ENCODE peak calls at places on chromosomes 13 and 19, in nine cellular contexts. One of them, this sample, is unnamed.

GRCh38 chr13:89969996-89970709 is 1377.3 kb upstream of the MIR17HG start:
- DNase-seq in epithelial cell of prostate: no peak
- DNase-seq in fibroblast of mammary gland: peak; percentile 0
- DNase-seq in progenitor cell of endocrine pancreas: no peak
- DNase-seq in fibroblast of pulmonary artery: peak; percentile 3
- DNase-seq in HFFc6: no peak
- DNase-seq in T-cell: no peak
- DNase-seq in GM12891: no peak
- DNase-seq in stimulated activated CD4-positive, alpha-beta T cell treated with anti-CD3 and anti-CD28 coated beads, TNF-alpha, amount 100 ng/mL, for 4 hours: no peak
- DNase-seq in this sample: no peak

GRCh38 chr19:1284293-1284978 is 1.2 kb upstream of the EFNA2 start:
- DNase-seq in HFFc6: no peak
- DNase-seq in epithelial cell of prostate: no peak
- DNase-seq in fibroblast of mammary gland: no peak
- DNase-seq in stimulated activated CD4-positive, alpha-beta T cell treated with anti-CD3 and anti-CD28 coated beads, TNF-alpha, amount 100 ng/mL, for 4 hours: no peak
- DNase-seq in progenitor cell of endocrine pancreas: no peak
- DNase-seq in fibroblast of pulmonary artery: no peak
- DNase-seq in T-cell: no peak
- DNase-seq in GM12891: no peak
- DNase-seq in this sample: no peak

GRCh38 chr13:51068501-51068900 is 42.6 kb downstream of the C13orf42 start:
- DNase-seq in progenitor cell of endocrine pancreas: no peak
- DNase-seq in HFFc6: no peak
- DNase-seq in fibroblast of mammary gland: no peak
- DNase-seq in stimulated activated CD4-positive, alpha-beta T cell treated with anti-CD3 and anti-CD28 coated beads, TNF-alpha, amount 100 ng/mL, for 4 hours: no peak
- DNase-seq in epithelial cell of prostate: no peak
- DNase-seq in T-cell: no peak
- DNase-seq in GM12891: no peak
- DNase-seq in fibroblast of pulmonary artery: no peak
- DNase-seq in this sample: no peak

GRCh38 chr19:28184997-28185396 is 1028.0 kb downstream of the UQCRFS1 start:
- DNase-seq in GM12891: no peak
- DNase-seq in epithelial cell of prostate: no peak
- DNase-seq in fibroblast of mammary gland: peak; percentile 40
- DNase-seq in fibroblast of pulmonary artery: no peak
- DNase-seq in stimulated activated CD4-positive, alpha-beta T cell treated with anti-CD3 and anti-CD28 coated beads, TNF-alpha, amount 100 ng/mL, for 4 hours: no peak
- DNase-seq in T-cell: no peak
- DNase-seq in progenitor cell of endocrine pancreas: no peak
- DNase-seq in HFFc6: no peak
- DNase-seq in this sample: no peak

GRCh38 chr19:49864890-49865289 is 2.5 kb downstream of the PNKP start:
- DNase-seq in GM12891: no peak
- DNase-seq in T-cell: no peak
- DNase-seq in fibroblast of pulmonary artery: no peak
- DNase-seq in epithelial cell of prostate: no peak
- DNase-seq in stimulated activated CD4-positive, alpha-beta T cell treated with anti-CD3 and anti-CD28 coated beads, TNF-alpha, amount 100 ng/mL, for 4 hours: no peak
- DNase-seq in HFFc6: no peak
- DNase-seq in progenitor cell of endocrine pancreas: no peak
- DNase-seq in fibroblast of mammary gland: no peak
- DNase-seq in this sample: no peak

GRCh38 chr13:52738719-52739467 is 727 bp downstream of the CNMD start:
- DNase-seq in GM12891: peak; percentile 58
- DNase-seq in T-cell: peak; percentile 4
- DNase-seq in HFFc6: no peak
- DNase-seq in epithelial cell of prostate: no peak
- DNase-seq in stimulated activated CD4-positive, alpha-beta T cell treated with anti-CD3 and anti-CD28 coated beads, TNF-alpha, amount 100 ng/mL, for 4 hours: no peak
- DNase-seq in fibroblast of pulmonary artery: no peak
- DNase-seq in fibroblast of mammary gland: no peak
- DNase-seq in progenitor cell of endocrine pancreas: peak; percentile 63
- DNase-seq in this sample: no peak

GRCh38 chr13:52374873-52375411 is 31.0 kb downstream of the THSD1 start:
- DNase-seq in HFFc6: no peak
- DNase-seq in epithelial cell of prostate: no peak
- DNase-seq in stimulated activated CD4-positive, alpha-beta T cell treated with anti-CD3 and anti-CD28 coated beads, TNF-alpha, amount 100 ng/mL, for 4 hours: no peak
- DNase-seq in progenitor cell of endocrine pancreas: no peak
- DNase-seq in fibroblast of mammary gland: peak; percentile 12
- DNase-seq in T-cell: no peak
- DNase-seq in GM12891: no peak
- DNase-seq in fibroblast of pulmonary artery: no peak
- DNase-seq in this sample: no peak

GRCh38 chr19:18049390-18049789 is 37.3 kb downstream of the IL12RB1 start:
- DNase-seq in fibroblast of mammary gland: peak; percentile 31
- DNase-seq in GM12891: no peak
- DNase-seq in T-cell: no peak
- DNase-seq in progenitor cell of endocrine pancreas: no peak
- DNase-seq in stimulated activated CD4-positive, alpha-beta T cell treated with anti-CD3 and anti-CD28 coated beads, TNF-alpha, amount 100 ng/mL, for 4 hours: no peak
- DNase-seq in fibroblast of pulmonary artery: peak; percentile 59
- DNase-seq in HFFc6: peak; percentile 21
- DNase-seq in epithelial cell of prostate: no peak
- DNase-seq in this sample: no peak

GRCh38 chr13:25232937-25233515 is 54.3 kb downstream of the MTMR6 start:
- DNase-seq in HFFc6: peak; percentile 41
- DNase-seq in progenitor cell of endocrine pancreas: no peak
- DNase-seq in fibroblast of pulmonary artery: peak; percentile 57
- DNase-seq in fibroblast of mammary gland: peak; percentile 47
- DNase-seq in T-cell: no peak
- DNase-seq in epithelial cell of prostate: no peak
- DNase-seq in GM12891: no peak
- DNase-seq in stimulated activated CD4-positive, alpha-beta T cell treated with anti-CD3 and anti-CD28 coated beads, TNF-alpha, amount 100 ng/mL, for 4 hours: no peak
- DNase-seq in this sample: no peak

GRCh38 chr13:31556376-31556775 is 182.9 kb upstream of the RXFP2 start:
- DNase-seq in T-cell: no peak
- DNase-seq in HFFc6: peak; percentile 45
- DNase-seq in fibroblast of pulmonary artery: peak; percentile 16
- DNase-seq in stimulated activated CD4-positive, alpha-beta T cell treated with anti-CD3 and anti-CD28 coated beads, TNF-alpha, amount 100 ng/mL, for 4 hours: no peak
- DNase-seq in fibroblast of mammary gland: peak; percentile 75
- DNase-seq in progenitor cell of endocrine pancreas: no peak
- DNase-seq in GM12891: no peak
- DNase-seq in epithelial cell of prostate: no peak
- DNase-seq in this sample: no peak

GRCh38 chr13:98643479-98643878 is 66.6 kb upstream of the STK24 start:
- DNase-seq in fibroblast of pulmonary artery: no peak
- DNase-seq in HFFc6: no peak
- DNase-seq in fibroblast of mammary gland: no peak
- DNase-seq in T-cell: no peak
- DNase-seq in progenitor cell of endocrine pancreas: no peak
- DNase-seq in stimulated activated CD4-positive, alpha-beta T cell treated with anti-CD3 and anti-CD28 coated beads, TNF-alpha, amount 100 ng/mL, for 4 hours: no peak
- DNase-seq in GM12891: no peak
- DNase-seq in epithelial cell of prostate: no peak
- DNase-seq in this sample: no peak

GRCh38 chr13:98216135-98216565 is 39.1 kb upstream of the RNF113B start:
- DNase-seq in HFFc6: peak; percentile 91
- DNase-seq in stimulated activated CD4-positive, alpha-beta T cell treated with anti-CD3 and anti-CD28 coated beads, TNF-alpha, amount 100 ng/mL, for 4 hours: no peak
- DNase-seq in T-cell: no peak
- DNase-seq in GM12891: no peak
- DNase-seq in fibroblast of mammary gland: peak; percentile 86
- DNase-seq in fibroblast of pulmonary artery: peak; percentile 46
- DNase-seq in epithelial cell of prostate: no peak
- DNase-seq in progenitor cell of endocrine pancreas: no peak
- DNase-seq in this sample: no peak

GRCh38 chr13:23828866-23829265 is 60.3 kb downstream of the MIPEP start:
- DNase-seq in T-cell: no peak
- DNase-seq in epithelial cell of prostate: peak; percentile 10
- DNase-seq in HFFc6: peak; percentile 62
- DNase-seq in fibroblast of mammary gland: peak; percentile 77
- DNase-seq in progenitor cell of endocrine pancreas: no peak
- DNase-seq in GM12891: no peak
- DNase-seq in stimulated activated CD4-positive, alpha-beta T cell treated with anti-CD3 and anti-CD28 coated beads, TNF-alpha, amount 100 ng/mL, for 4 hours: no peak
- DNase-seq in fibroblast of pulmonary artery: peak; percentile 51
- DNase-seq in this sample: no peak

GRCh38 chr19:31179471-31179852 is 169.8 kb downstream of the TSHZ3 start:
- DNase-seq in progenitor cell of endocrine pancreas: no peak
- DNase-seq in fibroblast of mammary gland: no peak
- DNase-seq in T-cell: no peak
- DNase-seq in epithelial cell of prostate: no peak
- DNase-seq in HFFc6: no peak
- DNase-seq in stimulated activated CD4-positive, alpha-beta T cell treated with anti-CD3 and anti-CD28 coated beads, TNF-alpha, amount 100 ng/mL, for 4 hours: no peak
- DNase-seq in fibroblast of pulmonary artery: no peak
- DNase-seq in GM12891: no peak
- DNase-seq in this sample: no peak

GRCh38 chr19:17473041-17473440 is 2.7 kb downstream of the SLC27A1 start:
- DNase-seq in HFFc6: peak; percentile 55
- DNase-seq in stimulated activated CD4-positive, alpha-beta T cell treated with anti-CD3 and anti-CD28 coated beads, TNF-alpha, amount 100 ng/mL, for 4 hours: no peak
- DNase-seq in fibroblast of pulmonary artery: peak; percentile 79
- DNase-seq in epithelial cell of prostate: peak; percentile 34
- DNase-seq in progenitor cell of endocrine pancreas: no peak
- DNase-seq in fibroblast of mammary gland: peak; percentile 87
- DNase-seq in T-cell: no peak
- DNase-seq in GM12891: no peak
- DNase-seq in this sample: peak; percentile 47

GRCh38 chr13:24875566-24875965 is 111.6 kb downstream of the RNF17 start:
- DNase-seq in GM12891: no peak
- DNase-seq in HFFc6: no peak
- DNase-seq in T-cell: no peak
- DNase-seq in epithelial cell of prostate: no peak
- DNase-seq in stimulated activated CD4-positive, alpha-beta T cell treated with anti-CD3 and anti-CD28 coated beads, TNF-alpha, amount 100 ng/mL, for 4 hours: no peak
- DNase-seq in progenitor cell of endocrine pancreas: no peak
- DNase-seq in fibroblast of mammary gland: no peak
- DNase-seq in fibroblast of pulmonary artery: no peak
- DNase-seq in this sample: no peak

GRCh38 chr13:98246538-98247172 is 69.6 kb upstream of the RNF113B start:
- DNase-seq in fibroblast of pulmonary artery: no peak
- DNase-seq in progenitor cell of endocrine pancreas: no peak
- DNase-seq in GM12891: no peak
- DNase-seq in stimulated activated CD4-positive, alpha-beta T cell treated with anti-CD3 and anti-CD28 coated beads, TNF-alpha, amount 100 ng/mL, for 4 hours: no peak
- DNase-seq in T-cell: no peak
- DNase-seq in epithelial cell of prostate: no peak
- DNase-seq in HFFc6: no peak
- DNase-seq in fibroblast of mammary gland: no peak
- DNase-seq in this sample: no peak

GRCh38 chr19:11172576-11172975 is 17.0 kb upstream of the SPC24 start:
- DNase-seq in epithelial cell of prostate: no peak
- DNase-seq in fibroblast of mammary gland: no peak
- DNase-seq in fibroblast of pulmonary artery: no peak
- DNase-seq in HFFc6: no peak
- DNase-seq in stimulated activated CD4-positive, alpha-beta T cell treated with anti-CD3 and anti-CD28 coated beads, TNF-alpha, amount 100 ng/mL, for 4 hours: no peak
- DNase-seq in GM12891: no peak
- DNase-seq in T-cell: no peak
- DNase-seq in progenitor cell of endocrine pancreas: no peak
- DNase-seq in this sample: no peak

GRCh38 chr13:43883636-43884035 is 3.9 kb downstream of the LACC1 start:
- DNase-seq in epithelial cell of prostate: no peak
- DNase-seq in GM12891: no peak
- DNase-seq in fibroblast of pulmonary artery: no peak
- DNase-seq in T-cell: no peak
- DNase-seq in HFFc6: no peak
- DNase-seq in fibroblast of mammary gland: no peak
- DNase-seq in progenitor cell of endocrine pancreas: no peak
- DNase-seq in stimulated activated CD4-positive, alpha-beta T cell treated with anti-CD3 and anti-CD28 coated beads, TNF-alpha, amount 100 ng/mL, for 4 hours: no peak
- DNase-seq in this sample: no peak

GRCh38 chr19:35379992-35380391 is 9.1 kb downstream of the GPR42 start:
- DNase-seq in progenitor cell of endocrine pancreas: no peak
- DNase-seq in fibroblast of mammary gland: no peak
- DNase-seq in GM12891: no peak
- DNase-seq in fibroblast of pulmonary artery: no peak
- DNase-seq in stimulated activated CD4-positive, alpha-beta T cell treated with anti-CD3 and anti-CD28 coated beads, TNF-alpha, amount 100 ng/mL, for 4 hours: no peak
- DNase-seq in HFFc6: no peak
- DNase-seq in epithelial cell of prostate: no peak
- DNase-seq in T-cell: no peak
- DNase-seq in this sample: no peak

This sample was measured in NCI-H2171.